ENCODE peak calls at places on chromosomes 12 and 14, in five cellular contexts. F is gastrocnemius medialis, G is tibial artery, U is cardiac muscle cell, M is OCI-LY7. S is an unnamed sample. For H3K36me3, the result is how much of the 10 kb centered on the place peaks cover.

GRCh38 chr12:75389061-75389460 is 1.8 kb upstream of the GLIPR1L2 start:
- DNase-seq in F (no peak), G (no peak), U (peak), M (no peak), S (no peak)

GRCh38 chr14:88129306-88130056 is 124.5 kb downstream of the GPR65 start:
- DNase-seq in F (peak), G (no peak), U (peak), M (no peak), S (peak)

GRCh38 chr12:125989716-125990115 is 924.5 kb downstream of the AACS start:
- DNase-seq in F (no peak), G (no peak), U (no peak), M (no peak), S (no peak)

GRCh38 chr12:58765653-58766554 is 154.4 kb downstream of the LRIG3 start:
- DNase-seq in F (no peak), G (no peak), U (no peak), M (no peak), S (no peak)

GRCh38 chr14:55699131-55700057 is 119.4 kb downstream of the KTN1 start:
- DNase-seq in F (no peak), G (no peak), U (peak), M (no peak), S (no peak)

GRCh38 chr14:93943052-93943451 is 15.9 kb downstream of the FAM181A start:
- DNase-seq in F (no peak), G (no peak), U (no peak), M (no peak), S (no peak)

GRCh38 chr12:49643961-49644619 is 20.7 kb downstream of the PRPF40B start:
- DNase-seq in F (no peak), G (no peak), U (no peak), M (no peak), S (no peak)

GRCh38 chr12:42326466-42327226 is 679 bp downstream of the PPHLN1 start:
- DNase-seq in F (no peak), G (no peak), U (peak), M (peak), S (no peak)

GRCh38 chr14:61560323-61560722 is 135.0 kb upstream of the HIF1A start:
- DNase-seq in F (no peak), G (no peak), U (peak), M (no peak), S (no peak)

GRCh38 chr14:64114166-64114565 is 180.0 kb downstream of the ESR2 start:
- DNase-seq in F (peak), G (peak), U (peak), M (no peak), S (no peak)

GRCh38 chr12:50542448-50542847 is 37.7 kb downstream of the DIP2B start:
- DNase-seq in F (no peak), G (no peak), U (no peak), M (no peak), S (no peak)

GRCh38 chr12:105897311-105897725 is 241.4 kb downstream of the NUAK1 start:
- DNase-seq in F (no peak), G (no peak), U (no peak), M (no peak), S (no peak)

GRCh38 chr12:82867782-82868505 is 181.2 kb downstream of the TMTC2 start:
- DNase-seq in F (no peak), G (no peak), U (no peak), M (no peak), S (no peak)

GRCh38 chr12:89244536-89244935 is 107.8 kb downstream of the DUSP6 start:
- DNase-seq in F (no peak), G (no peak), U (peak), M (peak), S (no peak)

GRCh38 chr12:49089831-49090773 is 4.5 kb downstream of the DHH start:
- DNase-seq in F (no peak), G (peak), U (peak), M (peak), S (no peak)

GRCh38 chr12:76266797-76267196 is 81.4 kb downstream of the BBS10 start:
- DNase-seq in F (peak), G (no peak), U (peak), M (no peak), S (peak)

GRCh38 chr14:75279153-75279738 is 618 bp downstream of the FOS start:
- DNase-seq in F (peak), G (peak), U (peak), M (no peak), S (no peak)

GRCh38 chr12:114414866-114415524 is 9.1 kb upstream of the TBX5 start:
- DNase-seq in F (no peak), G (no peak), U (no peak), M (no peak), S (no peak)

GRCh38 chr12:117854339-117855012 is 114.3 kb downstream of the KSR2 start:
- DNase-seq in F (no peak), G (no peak), U (peak), M (peak), S (no peak)

GRCh38 chr14:45728448-45729225 is 475.6 kb upstream of the MIS18BP1 start:
- DNase-seq in F (no peak), G (no peak), U (no peak), M (no peak), S (no peak)

GRCh38 chr14:94992046-94992445 is 165.3 kb downstream of the DICER1 start:
- DNase-seq in F (no peak), G (no peak), U (no peak), M (no peak), S (no peak)

GRCh38 chr14:77217551-77217950 is 36.0 kb downstream of the TMEM63C start:
- DNase-seq in F (no peak), G (no peak), U (no peak), M (no peak), S (no peak)

GRCh38 chr12:24948816-24949722 is at the start of gene BCAT1:
- DNase-seq in F (peak), G (peak), U (peak), M (peak), S (no peak)

GRCh38 chr12:58888131-58888783 is 32.0 kb downstream of the LRIG3 start:
- DNase-seq in F (no peak), G (peak), U (peak), M (no peak), S (no peak)

GRCh38 chr12:14417717-14418116 is 52.2 kb downstream of the ATF7IP start:
- DNase-seq in F (peak), G (no peak), U (peak), M (peak), S (peak)

GRCh38 chr14:32078030-32078793 is 1.1 kb downstream of the ARHGAP5 start:
- DNase-seq in F (no peak), G (peak), U (peak), M (peak), S (no peak)

GRCh38 chr14:102092806-102093205 is 6.0 kb upstream of the HSP90AA1 start:
- DNase-seq in F (no peak), G (no peak), U (no peak), M (no peak), S (no peak)

GRCh38 chr12:110960795-110961194 is 40.4 kb upstream of the MYL2 start:
- DNase-seq in F (no peak), G (no peak), U (no peak), M (no peak), S (no peak)

GRCh38 chr12:49637401-49637800 is 14.0 kb downstream of the PRPF40B start:
- DNase-seq in F (no peak), G (no peak), U (no peak), M (no peak), S (no peak)

GRCh38 chr12:32603071-32603470 is 76.0 kb upstream of the DNM1L start:
- DNase-seq in F (no peak), G (no peak), U (no peak), M (no peak), S (no peak)

GRCh38 chr12:71748081-71748850 is 6.4 kb upstream of the RAB21 start:
- DNase-seq in F (no peak), G (no peak), U (peak), M (no peak), S (no peak)

GRCh38 chr12:27034607-27035293 is 12.4 kb downstream of the MED21 start:
- DNase-seq in F (no peak), G (no peak), U (no peak), M (no peak), S (no peak)

GRCh38 chr12:112218150-112218549 is 92.8 kb downstream of the TRAFD1 start:
- DNase-seq in F (no peak), G (no peak), U (peak), M (no peak), S (no peak)

GRCh38 chr12:104342635-104343249 is 39.2 kb downstream of the EID3 start:
- DNase-seq in F (no peak), G (no peak), U (no peak), M (no peak), S (no peak)

GRCh38 chr12:89574736-89575208 is 48.9 kb upstream of the POC1B start:
- DNase-seq in F (no peak), G (no peak), U (peak), M (peak), S (peak)

GRCh38 chr12:10395390-10395998 is 5.7 kb upstream of the KLRK1 start:
- DNase-seq in F (peak), G (no peak), U (peak), M (peak), S (peak)

GRCh38 chr12:51911788-51912711 is 4.7 kb downstream of the ACVRL1 start:
- DNase-seq in F (no peak), G (peak), U (peak), M (no peak), S (no peak)
- H3K4me3 ChIP-seq in F (peak), G (no peak), U (no peak), M (no peak), S (no peak)

GRCh38 chr14:56953884-56954283 is 143.6 kb upstream of the OTX2 start:
- DNase-seq in F (no peak), G (no peak), U (no peak), M (no peak), S (no peak)
- TF ChIP-seq CTCF in F (no peak), G (no peak), U (no peak), M (no peak), S (no peak)

GRCh38 chr12:132668191-132669088 is 18.7 kb downstream of the POLE start:
- DNase-seq in F (no peak), G (peak), U (no peak), M (no peak), S (no peak)
- H3K36me3 ChIP-seq in F (half or more), G (half or more), U (under half), M (half or more), S (under half)

DNA sequence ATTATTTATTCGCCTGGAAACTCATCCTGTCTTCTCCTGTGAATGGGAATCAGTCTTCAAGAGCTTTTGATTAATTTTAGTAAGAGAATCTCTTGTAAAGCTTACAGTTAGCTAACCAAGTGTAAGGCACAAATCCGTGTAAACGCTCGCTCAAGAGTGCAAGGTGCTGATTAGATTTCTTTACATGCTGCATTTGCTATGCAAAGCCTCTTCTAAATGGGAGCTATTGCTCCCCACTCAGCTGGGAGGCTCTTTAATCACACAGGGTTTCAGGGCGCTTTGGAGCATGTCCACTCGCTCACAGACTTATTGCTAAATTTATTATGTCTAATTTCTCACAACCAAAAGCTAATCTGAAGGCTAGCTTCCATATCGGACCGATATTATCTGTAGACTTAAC is 5.0 kb downstream of the FLRT2 start:
- DNase-seq in F (no peak), G (no peak), U (peak), M (no peak), S (no peak)
- H3K4me3 ChIP-seq in F (peak), G (peak), U (peak), M (no peak), S (peak)

GRCh38 chr12:2958432-2959193 is 584 bp upstream of the TEAD4 start:
- DNase-seq in F (peak), G (peak), U (peak), M (no peak), S (no peak)

GRCh38 chr12:2960432-2960956 is 1.3 kb downstream of the TEAD4 start:
- DNase-seq in F (no peak), G (no peak), U (no peak), M (no peak), S (no peak)

GRCh38 chr12:2960996-2961616 is 1.9 kb downstream of the TEAD4 start:
- DNase-seq in F (no peak), G (no peak), U (no peak), M (no peak), S (no peak)

GRCh38 chr12:2959194-2959507 is at the start of gene TEAD4:
- DNase-seq in F (peak), G (no peak), U (peak), M (no peak), S (no peak)

DNA sequence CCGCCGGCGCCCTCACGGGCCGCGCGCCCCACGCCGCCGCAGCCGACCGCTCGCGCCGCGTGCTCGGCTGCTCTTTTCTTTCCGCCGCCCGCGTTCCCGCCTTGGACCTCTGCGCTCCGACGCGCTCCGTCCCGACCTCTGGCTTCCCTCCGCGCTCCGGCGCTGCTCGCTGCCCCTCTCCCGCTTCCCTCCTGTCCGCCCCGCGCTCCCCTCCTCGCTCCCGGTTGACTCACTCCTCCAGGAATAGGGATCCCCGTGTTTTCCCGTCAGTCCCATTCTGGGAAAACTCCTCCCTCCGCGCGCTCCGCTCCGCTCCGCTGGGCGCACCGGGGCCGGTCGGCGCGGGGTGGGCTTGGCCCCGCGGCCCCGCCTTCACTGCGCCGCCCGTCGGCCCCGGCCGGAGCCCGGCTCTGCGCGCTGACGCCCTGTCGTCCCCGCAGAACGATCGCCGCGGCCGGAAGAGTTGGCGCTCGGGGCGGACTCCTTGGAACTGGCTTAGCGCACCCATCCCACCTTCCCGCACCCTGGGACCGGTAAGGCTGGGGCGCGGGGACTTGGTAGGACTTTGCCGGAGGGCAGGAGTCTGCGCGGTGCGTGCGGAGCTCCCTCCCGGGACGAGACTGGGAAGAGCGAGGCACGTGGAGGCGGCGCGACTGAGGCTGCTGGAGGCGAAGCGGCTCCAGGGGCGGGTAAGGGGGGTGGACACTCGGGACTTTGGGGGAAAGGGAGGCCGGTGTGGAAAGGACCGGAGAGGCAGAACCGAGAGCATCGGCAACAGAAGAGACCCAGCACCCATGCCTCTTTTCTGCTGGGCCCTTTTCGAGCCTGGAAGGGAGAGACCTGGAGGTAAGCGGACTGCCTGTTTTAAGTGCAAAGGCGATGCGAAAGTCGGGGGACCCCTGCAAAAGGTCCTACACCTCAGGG is 573 bp downstream of the TEAD4 start:
- DNase-seq in F (peak), G (peak), U (peak), M (no peak), S (no peak)
- TF ChIP-seq CTCF in F (peak), G (no peak), U (no peak), M (no peak), S (no peak)

GRCh38 chr12:6052206-6052939 is 72.1 kb downstream of the VWF start:
- DNase-seq in F (no peak), G (no peak), U (no peak), M (no peak), S (no peak)

GRCh38 chr12:6049587-6049986 is 74.9 kb downstream of the VWF start:
- DNase-seq in F (no peak), G (peak), U (no peak), M (no peak), S (no peak)

GRCh38 chr12:6052940-6053329 is 71.5 kb downstream of the VWF start:
- DNase-seq in F (no peak), G (no peak), U (peak), M (no peak), S (no peak)

GRCh38 chr12:6047249-6048227 is 76.9 kb downstream of the VWF start:
- DNase-seq in F (no peak), G (no peak), U (peak), M (no peak), S (peak)

GRCh38 chr12:6049992-6050391 is 74.5 kb downstream of the VWF start:
- DNase-seq in F (no peak), G (no peak), U (no peak), M (no peak), S (no peak)
- H3K36me3 ChIP-seq in F (under half), G (under half), U (under half), M (under half), S (under half)

DNA sequence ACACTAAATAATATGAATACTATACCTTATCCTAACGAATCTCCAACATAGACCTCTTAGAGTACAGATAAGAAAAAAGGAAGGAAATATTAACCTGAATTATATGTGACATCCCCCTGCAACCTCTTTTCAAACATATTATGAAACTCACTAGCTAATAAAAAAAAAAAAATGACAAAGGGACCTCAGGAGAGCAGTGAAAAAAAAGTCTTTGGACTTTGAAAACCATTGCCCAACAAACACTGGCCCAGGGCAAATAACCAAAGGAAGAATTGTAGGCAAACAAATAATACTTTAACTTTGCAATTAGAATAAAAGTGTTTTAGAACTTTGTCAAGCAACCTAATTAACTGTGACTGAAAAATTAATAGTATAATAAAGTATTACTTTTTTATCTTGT is 7.7 kb downstream of the SOX5 start:
- DNase-seq in F (no peak), G (no peak), U (no peak), M (no peak), S (no peak)
- H3K4me3 ChIP-seq in F (no peak), G (no peak), U (no peak), M (no peak), S (no peak)